ENCODE peak calls at places on chromosomes 13 and 19, in ten cellular contexts. One of them, this sample, is unnamed.

GRCh38 chr13:111187879-111188643 is 73.0 kb downstream of the ARHGEF7 start:
- DNase-seq in NCI-H774: no peak
- DNase-seq in cardiac fibroblast: peak
- DNase-seq in astrocyte: peak
- DNase-seq in T-helper 2 cell treated with Interferon-gamma antibody and Interleukin-4, amounts not matched to agents 5 μg/mL and 100 μg/mL, for 36 hours: no peak
- DNase-seq in NCI-H1092 treated with DMSO at 0.1 percent for 48 hours: no peak
- DNase-seq in HT-29: peak
- DNase-seq in neural crest cell: no peak
- DNase-seq in smooth muscle cell of the brain vasculature: no peak
- DNase-seq in GM13977: no peak
- DNase-seq in this sample: no peak

GRCh38 chr19:5738423-5738822 is 18.0 kb downstream of the CATSPERD start:
- DNase-seq in cardiac fibroblast: peak
- DNase-seq in HT-29: peak
- DNase-seq in astrocyte: no peak
- DNase-seq in GM13977: no peak
- DNase-seq in NCI-H774: no peak
- DNase-seq in NCI-H1092 treated with DMSO at 0.1 percent for 48 hours: no peak
- DNase-seq in T-helper 2 cell treated with Interferon-gamma antibody and Interleukin-4, amounts not matched to agents 5 μg/mL and 100 μg/mL, for 36 hours: no peak
- DNase-seq in neural crest cell: no peak
- DNase-seq in smooth muscle cell of the brain vasculature: no peak
- DNase-seq in this sample: peak

GRCh38 chr19:45256836-45257235 is 5.8 kb downstream of the MARK4 start:
- DNase-seq in GM13977: no peak
- DNase-seq in HT-29: no peak
- DNase-seq in NCI-H1092 treated with DMSO at 0.1 percent for 48 hours: no peak
- DNase-seq in NCI-H774: no peak
- DNase-seq in neural crest cell: no peak
- DNase-seq in smooth muscle cell of the brain vasculature: no peak
- DNase-seq in cardiac fibroblast: no peak
- DNase-seq in T-helper 2 cell treated with Interferon-gamma antibody and Interleukin-4, amounts not matched to agents 5 μg/mL and 100 μg/mL, for 36 hours: no peak
- DNase-seq in astrocyte: no peak
- DNase-seq in this sample: no peak

GRCh38 chr13:110328509-110328908 is 21.4 kb downstream of the COL4A2 start:
- DNase-seq in NCI-H774: no peak
- DNase-seq in smooth muscle cell of the brain vasculature: no peak
- DNase-seq in GM13977: no peak
- DNase-seq in NCI-H1092 treated with DMSO at 0.1 percent for 48 hours: no peak
- DNase-seq in HT-29: no peak
- DNase-seq in T-helper 2 cell treated with Interferon-gamma antibody and Interleukin-4, amounts not matched to agents 5 μg/mL and 100 μg/mL, for 36 hours: no peak
- DNase-seq in cardiac fibroblast: no peak
- DNase-seq in neural crest cell: no peak
- DNase-seq in astrocyte: no peak
- DNase-seq in this sample: no peak

GRCh38 chr13:71240906-71241305 is 626.1 kb downstream of the DACH1 start:
- DNase-seq in GM13977: no peak
- DNase-seq in smooth muscle cell of the brain vasculature: no peak
- DNase-seq in neural crest cell: no peak
- DNase-seq in NCI-H1092 treated with DMSO at 0.1 percent for 48 hours: peak
- DNase-seq in HT-29: peak
- DNase-seq in NCI-H774: no peak
- DNase-seq in astrocyte: peak
- DNase-seq in T-helper 2 cell treated with Interferon-gamma antibody and Interleukin-4, amounts not matched to agents 5 μg/mL and 100 μg/mL, for 36 hours: no peak
- DNase-seq in cardiac fibroblast: peak
- DNase-seq in this sample: no peak

GRCh38 chr19:13092608-13093260 is 9.9 kb downstream of the LYL1 start:
- DNase-seq in NCI-H1092 treated with DMSO at 0.1 percent for 48 hours: no peak
- DNase-seq in T-helper 2 cell treated with Interferon-gamma antibody and Interleukin-4, amounts not matched to agents 5 μg/mL and 100 μg/mL, for 36 hours: no peak
- DNase-seq in HT-29: no peak
- DNase-seq in astrocyte: peak
- DNase-seq in NCI-H774: no peak
- DNase-seq in neural crest cell: no peak
- DNase-seq in cardiac fibroblast: no peak
- DNase-seq in GM13977: no peak
- DNase-seq in smooth muscle cell of the brain vasculature: no peak
- DNase-seq in this sample: no peak

GRCh38 chr13:46982856-46983582 is 86.2 kb upstream of the HTR2A start:
- DNase-seq in T-helper 2 cell treated with Interferon-gamma antibody and Interleukin-4, amounts not matched to agents 5 μg/mL and 100 μg/mL, for 36 hours: no peak
- DNase-seq in cardiac fibroblast: no peak
- DNase-seq in NCI-H1092 treated with DMSO at 0.1 percent for 48 hours: no peak
- DNase-seq in GM13977: peak
- DNase-seq in HT-29: peak
- DNase-seq in neural crest cell: no peak
- DNase-seq in NCI-H774: no peak
- DNase-seq in astrocyte: no peak
- DNase-seq in smooth muscle cell of the brain vasculature: no peak
- DNase-seq in this sample: no peak

GRCh38 chr19:18014197-18014596 is 6.2 kb downstream of the ARRDC2 start:
- DNase-seq in NCI-H774: no peak
- DNase-seq in GM13977: no peak
- DNase-seq in HT-29: no peak
- DNase-seq in T-helper 2 cell treated with Interferon-gamma antibody and Interleukin-4, amounts not matched to agents 5 μg/mL and 100 μg/mL, for 36 hours: no peak
- DNase-seq in smooth muscle cell of the brain vasculature: no peak
- DNase-seq in cardiac fibroblast: no peak
- DNase-seq in astrocyte: no peak
- DNase-seq in NCI-H1092 treated with DMSO at 0.1 percent for 48 hours: no peak
- DNase-seq in neural crest cell: no peak
- DNase-seq in this sample: no peak

GRCh38 chr13:27953671-27954405 is 15.3 kb downstream of the CDX2 start:
- DNase-seq in smooth muscle cell of the brain vasculature: no peak
- DNase-seq in NCI-H774: peak
- DNase-seq in astrocyte: peak
- DNase-seq in neural crest cell: peak
- DNase-seq in HT-29: peak
- DNase-seq in T-helper 2 cell treated with Interferon-gamma antibody and Interleukin-4, amounts not matched to agents 5 μg/mL and 100 μg/mL, for 36 hours: peak
- DNase-seq in NCI-H1092 treated with DMSO at 0.1 percent for 48 hours: peak
- DNase-seq in cardiac fibroblast: peak
- DNase-seq in GM13977: peak
- DNase-seq in this sample: peak

GRCh38 chr19:12578641-12579040 is 27.4 kb upstream of the ZNF564 start:
- DNase-seq in cardiac fibroblast: no peak
- DNase-seq in neural crest cell: no peak
- DNase-seq in T-helper 2 cell treated with Interferon-gamma antibody and Interleukin-4, amounts not matched to agents 5 μg/mL and 100 μg/mL, for 36 hours: no peak
- DNase-seq in smooth muscle cell of the brain vasculature: no peak
- DNase-seq in astrocyte: no peak
- DNase-seq in HT-29: no peak
- DNase-seq in NCI-H774: no peak
- DNase-seq in GM13977: no peak
- DNase-seq in NCI-H1092 treated with DMSO at 0.1 percent for 48 hours: no peak
- DNase-seq in this sample: no peak

GRCh38 chr19:1315470-1316166 is 29.9 kb downstream of the EFNA2 start:
- DNase-seq in smooth muscle cell of the brain vasculature: no peak
- DNase-seq in neural crest cell: no peak
- DNase-seq in GM13977: peak
- DNase-seq in NCI-H774: no peak
- DNase-seq in T-helper 2 cell treated with Interferon-gamma antibody and Interleukin-4, amounts not matched to agents 5 μg/mL and 100 μg/mL, for 36 hours: peak
- DNase-seq in NCI-H1092 treated with DMSO at 0.1 percent for 48 hours: peak
- DNase-seq in cardiac fibroblast: peak
- DNase-seq in astrocyte: peak
- DNase-seq in HT-29: peak
- DNase-seq in this sample: no peak

GRCh38 chr13:27774651-27775050 is 17.6 kb upstream of the GSX1 start:
- DNase-seq in GM13977: no peak
- DNase-seq in cardiac fibroblast: no peak
- DNase-seq in astrocyte: no peak
- DNase-seq in smooth muscle cell of the brain vasculature: no peak
- DNase-seq in NCI-H774: no peak
- DNase-seq in NCI-H1092 treated with DMSO at 0.1 percent for 48 hours: no peak
- DNase-seq in neural crest cell: no peak
- DNase-seq in T-helper 2 cell treated with Interferon-gamma antibody and Interleukin-4, amounts not matched to agents 5 μg/mL and 100 μg/mL, for 36 hours: no peak
- DNase-seq in HT-29: no peak
- DNase-seq in this sample: no peak

GRCh38 chr19:34260771-34261173 is 6.4 kb downstream of the GARRE1 start:
- DNase-seq in GM13977: no peak
- DNase-seq in T-helper 2 cell treated with Interferon-gamma antibody and Interleukin-4, amounts not matched to agents 5 μg/mL and 100 μg/mL, for 36 hours: no peak
- DNase-seq in HT-29: no peak
- DNase-seq in NCI-H1092 treated with DMSO at 0.1 percent for 48 hours: no peak
- DNase-seq in smooth muscle cell of the brain vasculature: no peak
- DNase-seq in cardiac fibroblast: peak
- DNase-seq in neural crest cell: no peak
- DNase-seq in astrocyte: peak
- DNase-seq in NCI-H774: no peak
- DNase-seq in this sample: no peak

GRCh38 chr19:11535792-11536595 is 2.7 kb upstream of the CNN1 start:
- DNase-seq in T-helper 2 cell treated with Interferon-gamma antibody and Interleukin-4, amounts not matched to agents 5 μg/mL and 100 μg/mL, for 36 hours: peak
- DNase-seq in NCI-H1092 treated with DMSO at 0.1 percent for 48 hours: peak
- DNase-seq in cardiac fibroblast: peak
- DNase-seq in NCI-H774: peak
- DNase-seq in HT-29: peak
- DNase-seq in GM13977: peak
- DNase-seq in neural crest cell: peak
- DNase-seq in astrocyte: peak
- DNase-seq in smooth muscle cell of the brain vasculature: peak
- DNase-seq in this sample: peak

GRCh38 chr13:97367427-97367826 is 66.5 kb upstream of the RAP2A start:
- DNase-seq in neural crest cell: no peak
- DNase-seq in smooth muscle cell of the brain vasculature: no peak
- DNase-seq in cardiac fibroblast: peak
- DNase-seq in NCI-H774: no peak
- DNase-seq in T-helper 2 cell treated with Interferon-gamma antibody and Interleukin-4, amounts not matched to agents 5 μg/mL and 100 μg/mL, for 36 hours: no peak
- DNase-seq in GM13977: no peak
- DNase-seq in HT-29: no peak
- DNase-seq in NCI-H1092 treated with DMSO at 0.1 percent for 48 hours: no peak
- DNase-seq in astrocyte: peak
- DNase-seq in this sample: peak

GRCh38 chr19:56141416-56141992 is 417 bp downstream of the ZNF444 start:
- DNase-seq in neural crest cell: no peak
- DNase-seq in cardiac fibroblast: no peak
- DNase-seq in astrocyte: no peak
- DNase-seq in smooth muscle cell of the brain vasculature: no peak
- DNase-seq in T-helper 2 cell treated with Interferon-gamma antibody and Interleukin-4, amounts not matched to agents 5 μg/mL and 100 μg/mL, for 36 hours: no peak
- DNase-seq in NCI-H1092 treated with DMSO at 0.1 percent for 48 hours: peak
- DNase-seq in GM13977: peak
- DNase-seq in NCI-H774: peak
- DNase-seq in HT-29: peak
- DNase-seq in this sample: no peak

GRCh38 chr19:39282021-39282420 is 13.8 kb downstream of the IFNL2 start:
- DNase-seq in NCI-H774: no peak
- DNase-seq in HT-29: no peak
- DNase-seq in GM13977: no peak
- DNase-seq in astrocyte: no peak
- DNase-seq in smooth muscle cell of the brain vasculature: no peak
- DNase-seq in T-helper 2 cell treated with Interferon-gamma antibody and Interleukin-4, amounts not matched to agents 5 μg/mL and 100 μg/mL, for 36 hours: no peak
- DNase-seq in NCI-H1092 treated with DMSO at 0.1 percent for 48 hours: no peak
- DNase-seq in cardiac fibroblast: no peak
- DNase-seq in neural crest cell: no peak
- DNase-seq in this sample: no peak

GRCh38 chr13:35598790-35599369 is 122.4 kb upstream of the MAB21L1 start:
- DNase-seq in NCI-H1092 treated with DMSO at 0.1 percent for 48 hours: no peak
- DNase-seq in cardiac fibroblast: peak
- DNase-seq in smooth muscle cell of the brain vasculature: no peak
- DNase-seq in NCI-H774: no peak
- DNase-seq in T-helper 2 cell treated with Interferon-gamma antibody and Interleukin-4, amounts not matched to agents 5 μg/mL and 100 μg/mL, for 36 hours: no peak
- DNase-seq in GM13977: no peak
- DNase-seq in astrocyte: peak
- DNase-seq in neural crest cell: no peak
- DNase-seq in HT-29: no peak
- DNase-seq in this sample: no peak

GRCh38 chr13:27182844-27183497 is 11.4 kb upstream of the USP12 start:
- DNase-seq in NCI-H774: no peak
- DNase-seq in NCI-H1092 treated with DMSO at 0.1 percent for 48 hours: no peak
- DNase-seq in T-helper 2 cell treated with Interferon-gamma antibody and Interleukin-4, amounts not matched to agents 5 μg/mL and 100 μg/mL, for 36 hours: no peak
- DNase-seq in HT-29: peak
- DNase-seq in cardiac fibroblast: peak
- DNase-seq in GM13977: no peak
- DNase-seq in smooth muscle cell of the brain vasculature: no peak
- DNase-seq in astrocyte: peak
- DNase-seq in neural crest cell: no peak
- DNase-seq in this sample: peak

GRCh38 chr13:20475927-20476691 is 49.5 kb downstream of the CRYL1 start:
- DNase-seq in NCI-H774: no peak
- DNase-seq in GM13977: peak
- DNase-seq in HT-29: no peak
- DNase-seq in astrocyte: peak
- DNase-seq in neural crest cell: no peak
- DNase-seq in smooth muscle cell of the brain vasculature: peak
- DNase-seq in NCI-H1092 treated with DMSO at 0.1 percent for 48 hours: no peak
- DNase-seq in T-helper 2 cell treated with Interferon-gamma antibody and Interleukin-4, amounts not matched to agents 5 μg/mL and 100 μg/mL, for 36 hours: peak
- DNase-seq in cardiac fibroblast: no peak
- DNase-seq in this sample: no peak

GRCh38 chr13:111210488-111210887 is 95.4 kb downstream of the ARHGEF7 start:
- DNase-seq in T-helper 2 cell treated with Interferon-gamma antibody and Interleukin-4, amounts not matched to agents 5 μg/mL and 100 μg/mL, for 36 hours: no peak
- DNase-seq in GM13977: no peak
- DNase-seq in smooth muscle cell of the brain vasculature: peak
- DNase-seq in cardiac fibroblast: peak
- DNase-seq in astrocyte: peak
- DNase-seq in neural crest cell: no peak
- DNase-seq in HT-29: no peak
- DNase-seq in NCI-H1092 treated with DMSO at 0.1 percent for 48 hours: no peak
- DNase-seq in NCI-H774: no peak
- DNase-seq in this sample: peak

GRCh38 chr19:4081441-4082129 is 14.9 kb upstream of the ZBTB7A start:
- DNase-seq in HT-29: no peak
- DNase-seq in NCI-H1092 treated with DMSO at 0.1 percent for 48 hours: no peak
- DNase-seq in NCI-H774: no peak
- DNase-seq in neural crest cell: no peak
- DNase-seq in GM13977: no peak
- DNase-seq in smooth muscle cell of the brain vasculature: no peak
- DNase-seq in T-helper 2 cell treated with Interferon-gamma antibody and Interleukin-4, amounts not matched to agents 5 μg/mL and 100 μg/mL, for 36 hours: no peak
- DNase-seq in cardiac fibroblast: no peak
- DNase-seq in astrocyte: no peak
- DNase-seq in this sample: no peak

GRCh38 chr13:113060557-113061270 is 44.9 kb upstream of the F7 start:
- DNase-seq in NCI-H1092 treated with DMSO at 0.1 percent for 48 hours: no peak
- DNase-seq in HT-29: no peak
- DNase-seq in astrocyte: no peak
- DNase-seq in neural crest cell: no peak
- DNase-seq in T-helper 2 cell treated with Interferon-gamma antibody and Interleukin-4, amounts not matched to agents 5 μg/mL and 100 μg/mL, for 36 hours: no peak
- DNase-seq in cardiac fibroblast: no peak
- DNase-seq in smooth muscle cell of the brain vasculature: no peak
- DNase-seq in NCI-H774: no peak
- DNase-seq in GM13977: no peak
- DNase-seq in this sample: no peak

GRCh38 chr13:62684359-62684758 is 1268.7 kb upstream of the PCDH20 start:
- DNase-seq in T-helper 2 cell treated with Interferon-gamma antibody and Interleukin-4, amounts not matched to agents 5 μg/mL and 100 μg/mL, for 36 hours: no peak
- DNase-seq in astrocyte: no peak
- DNase-seq in smooth muscle cell of the brain vasculature: no peak
- DNase-seq in HT-29: no peak
- DNase-seq in GM13977: no peak
- DNase-seq in NCI-H774: no peak
- DNase-seq in cardiac fibroblast: no peak
- DNase-seq in neural crest cell: no peak
- DNase-seq in NCI-H1092 treated with DMSO at 0.1 percent for 48 hours: peak
- DNase-seq in this sample: no peak

GRCh38 chr13:39091586-39091985 is 53.3 kb downstream of the NHLRC3 start:
- DNase-seq in neural crest cell: no peak
- DNase-seq in NCI-H1092 treated with DMSO at 0.1 percent for 48 hours: no peak
- DNase-seq in cardiac fibroblast: no peak
- DNase-seq in astrocyte: no peak
- DNase-seq in smooth muscle cell of the brain vasculature: no peak
- DNase-seq in NCI-H774: no peak
- DNase-seq in T-helper 2 cell treated with Interferon-gamma antibody and Interleukin-4, amounts not matched to agents 5 μg/mL and 100 μg/mL, for 36 hours: no peak
- DNase-seq in GM13977: no peak
- DNase-seq in HT-29: no peak
- DNase-seq in this sample: no peak

GRCh38 chr19:33767898-33768413 is 28.7 kb upstream of the KCTD15 start:
- DNase-seq in cardiac fibroblast: peak
- DNase-seq in astrocyte: no peak
- DNase-seq in NCI-H774: no peak
- DNase-seq in T-helper 2 cell treated with Interferon-gamma antibody and Interleukin-4, amounts not matched to agents 5 μg/mL and 100 μg/mL, for 36 hours: no peak
- DNase-seq in smooth muscle cell of the brain vasculature: no peak
- DNase-seq in HT-29: peak
- DNase-seq in neural crest cell: peak
- DNase-seq in NCI-H1092 treated with DMSO at 0.1 percent for 48 hours: no peak
- DNase-seq in GM13977: no peak
- DNase-seq in this sample: no peak

GRCh38 chr19:28044477-28044876 is 1168.5 kb downstream of the UQCRFS1 start:
- DNase-seq in HT-29: no peak
- DNase-seq in GM13977: no peak
- DNase-seq in cardiac fibroblast: no peak
- DNase-seq in neural crest cell: no peak
- DNase-seq in astrocyte: no peak
- DNase-seq in NCI-H1092 treated with DMSO at 0.1 percent for 48 hours: no peak
- DNase-seq in NCI-H774: no peak
- DNase-seq in T-helper 2 cell treated with Interferon-gamma antibody and Interleukin-4, amounts not matched to agents 5 μg/mL and 100 μg/mL, for 36 hours: no peak
- DNase-seq in smooth muscle cell of the brain vasculature: no peak
- DNase-seq in this sample: no peak

GRCh38 chr19:919157-920050 is 2.3 kb downstream of the KISS1R start:
- DNase-seq in astrocyte: no peak
- DNase-seq in neural crest cell: no peak
- DNase-seq in cardiac fibroblast: no peak
- DNase-seq in NCI-H1092 treated with DMSO at 0.1 percent for 48 hours: peak
- DNase-seq in T-helper 2 cell treated with Interferon-gamma antibody and Interleukin-4, amounts not matched to agents 5 μg/mL and 100 μg/mL, for 36 hours: peak
- DNase-seq in NCI-H774: peak
- DNase-seq in smooth muscle cell of the brain vasculature: no peak
- DNase-seq in HT-29: peak
- DNase-seq in GM13977: peak
- DNase-seq in this sample: no peak

This sample was measured in HFFc6.